ENCODE peak calls at places on chromosomes 1 and 21, in six cellular contexts. V is GM13977; K is Panc1; J is body of pancreas; C is CD4-positive, alpha-beta T cell; E is A549. H is an unnamed sample.

GRCh38 chr1:225770586-225771248 is 6.9 kb upstream of the SRP9 start:
- DNase-seq in V (no peak), K (no peak), J (no peak), C (no peak), E (no peak), H (no peak)

GRCh38 chr1:165659581-165659895 is 28.5 kb downstream of the MGST3 start:
- DNase-seq in V (no peak), K (no peak), J (no peak), C (no peak), E (no peak), H (no peak)

GRCh38 chr1:7429290-7429689 is 341.8 kb upstream of the VAMP3 start:
- DNase-seq in V (no peak), K (no peak), J (no peak), C (no peak), E (no peak), H (no peak)

GRCh38 chr1:8408151-8408839 is 90.4 kb downstream of the SLC45A1 start:
- DNase-seq in V (no peak), K (no peak), J (peak; percentile 80), C (no peak), E (no peak), H (no peak)

GRCh38 chr1:204149107-204149506 is 2.7 kb downstream of the ETNK2 start:
- DNase-seq in V (no peak), K (no peak), J (no peak), C (no peak), E (no peak), H (no peak)

GRCh38 chr1:21966247-21967000 is 10.4 kb upstream of the CELA3B start:
- DNase-seq in V (no peak), K (peak; percentile 18), J (no peak), C (no peak), E (peak; percentile 11), H (no peak)

GRCh38 chr1:107914144-107914543 is 50.8 kb downstream of the VAV3 start:
- DNase-seq in V (no peak), K (no peak), J (no peak), C (no peak), E (no peak), H (no peak)

GRCh38 chr21:33559813-33560212 is 17.0 kb downstream of the SON start:
- DNase-seq in V (no peak), K (no peak), J (no peak), C (no peak), E (no peak), H (no peak)

GRCh38 chr1:240073097-240073496 is 18.6 kb upstream of the FMN2 start:
- DNase-seq in V (no peak), K (no peak), J (no peak), C (no peak), E (no peak), H (no peak)

GRCh38 chr1:179183857-179184256 is 45.6 kb downstream of the ABL2 start:
- DNase-seq in V (no peak), K (no peak), J (no peak), C (no peak), E (no peak), H (no peak)

GRCh38 chr1:5933050-5933449 is 59.2 kb downstream of the NPHP4 start:
- DNase-seq in V (no peak), K (no peak), J (no peak), C (no peak), E (no peak), H (no peak)

GRCh38 chr1:96364576-96364975 is 357.0 kb upstream of the PTBP2 start:
- DNase-seq in V (no peak), K (no peak), J (no peak), C (no peak), E (no peak), H (no peak)

GRCh38 chr1:66250075-66250474 is 283.9 kb upstream of the SGIP1 start:
- DNase-seq in V (no peak), K (no peak), J (no peak), C (no peak), E (no peak), H (no peak)

GRCh38 chr1:66250483-66250882 is 283.5 kb upstream of the SGIP1 start:
- DNase-seq in V (no peak), K (no peak), J (no peak), C (no peak), E (no peak), H (no peak)

GRCh38 chr1:66248746-66249145 is 285.2 kb upstream of the SGIP1 start:
- DNase-seq in V (no peak), K (no peak), J (no peak), C (no peak), E (no peak), H (no peak)

GRCh38 chr1:66253330-66253921 is 280.5 kb upstream of the SGIP1 start:
- DNase-seq in V (peak; percentile 40), K (peak; percentile 69), J (no peak), C (no peak), E (peak; percentile 75), H (no peak)

DNA sequence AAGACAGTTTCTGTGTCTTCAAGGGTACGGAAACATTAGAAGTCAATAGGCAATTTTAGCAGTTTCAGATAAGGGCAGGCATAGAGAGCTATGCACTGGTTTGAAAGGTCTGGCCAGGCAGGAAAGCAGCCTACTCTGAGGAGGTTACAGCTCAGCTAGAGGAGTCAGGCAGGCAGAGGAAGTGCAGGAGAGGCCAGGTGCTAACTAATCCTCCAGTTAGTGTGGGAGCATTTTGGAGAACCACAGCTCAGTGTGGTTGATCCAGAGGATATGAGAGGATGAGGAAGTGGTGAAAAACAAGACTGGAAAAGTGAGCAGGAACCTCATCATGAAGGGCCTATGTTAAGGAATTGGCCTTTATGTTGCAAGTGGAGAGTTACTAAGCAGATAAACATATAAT is 282.4 kb upstream of the SGIP1 start:
- DNase-seq in V (no peak), K (no peak), J (no peak), C (no peak), E (no peak), H (no peak)
- TF ChIP-seq CTCF in V (no peak), K (no peak), J (no peak), C (no peak), E (no peak), H (no peak)

GRCh38 chr1:69738458-69738857 is 170.7 kb downstream of the LRRC7 start:
- DNase-seq in V (no peak), K (no peak), J (no peak), C (no peak), E (no peak), H (no peak)

GRCh38 chr1:69743146-69743545 is 175.4 kb downstream of the LRRC7 start:
- DNase-seq in V (no peak), K (no peak), J (no peak), C (no peak), E (no peak), H (no peak)

GRCh38 chr1:69739181-69739580 is 171.5 kb downstream of the LRRC7 start:
- DNase-seq in V (no peak), K (no peak), J (no peak), C (no peak), E (no peak), H (no peak)

DNA sequence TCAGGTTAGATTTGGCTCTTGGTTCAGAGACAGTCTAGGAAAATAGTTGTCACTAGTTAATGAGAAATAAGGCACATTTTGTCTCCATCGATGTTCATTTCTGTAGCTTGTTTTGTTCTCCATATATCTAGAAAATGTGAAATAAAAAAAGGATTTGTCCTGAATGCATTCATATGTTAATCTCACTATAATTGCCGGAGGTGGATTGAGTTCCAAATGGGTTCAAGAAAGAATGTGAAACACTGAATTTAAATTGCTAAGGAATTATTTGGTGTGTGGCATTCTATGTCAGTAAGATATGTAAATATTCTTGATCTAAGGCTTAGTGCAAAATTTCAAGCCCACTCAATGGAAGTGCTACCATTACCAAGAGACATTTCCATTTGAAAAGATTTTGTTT is 176.7 kb downstream of the LRRC7 start:
- DNase-seq in V (no peak), K (no peak), J (no peak), C (no peak), E (no peak), H (no peak)
- TF ChIP-seq CTCF in V (no peak), K (no peak), J (no peak), C (no peak), E (no peak), H (no peak)

DNA sequence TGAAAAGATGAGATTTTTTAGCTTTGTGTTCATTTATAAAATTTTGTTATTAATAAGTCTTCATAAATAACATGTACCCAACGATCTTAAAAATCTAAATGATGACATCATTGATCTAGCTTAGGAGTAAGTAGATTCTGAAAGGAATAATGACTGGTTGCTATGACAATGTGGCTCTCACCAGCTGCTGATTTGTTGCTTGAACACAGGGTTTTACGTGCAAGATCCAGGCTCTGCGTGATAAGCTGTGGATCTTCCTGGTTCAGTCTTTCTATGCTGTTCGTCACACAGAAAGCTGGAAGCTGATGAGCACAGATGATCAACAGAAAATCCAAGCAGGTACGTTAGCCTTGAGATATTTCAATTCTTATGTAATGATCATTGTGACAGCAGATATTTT is 49.1 kb upstream of the C1orf146 start:
- DNase-seq in V (no peak), K (no peak), J (no peak), C (no peak), E (no peak), H (no peak)
- TF ChIP-seq CTCF in V (no peak), K (no peak), J (no peak), C (no peak), E (no peak), H (no peak)

GRCh38 chr1:14363191-14363590 is 235.3 kb upstream of the KAZN start:
- DNase-seq in V (no peak), K (no peak), J (no peak), C (no peak), E (no peak), H (peak; percentile 7)

GRCh38 chr1:14366361-14367018 is 232.0 kb upstream of the KAZN start:
- DNase-seq in V (no peak), K (no peak), J (no peak), C (no peak), E (no peak), H (no peak)

GRCh38 chr1:14365226-14365994 is 233.1 kb upstream of the KAZN start:
- DNase-seq in V (no peak), K (no peak), J (no peak), C (no peak), E (no peak), H (no peak)

GRCh38 chr1:14362331-14362730 is 236.2 kb upstream of the KAZN start:
- DNase-seq in V (no peak), K (no peak), J (no peak), C (no peak), E (no peak), H (no peak)

GRCh38 chr1:14363707-14364413 is 234.6 kb upstream of the KAZN start:
- DNase-seq in V (no peak), K (no peak), J (no peak), C (no peak), E (no peak), H (no peak)
- TF ChIP-seq CTCF in V (no peak), K (peak; percentile 18), J (no peak), C (no peak), E (no peak), H (no peak)

GRCh38 chr1:151511636-151512215 is 539 bp downstream of the CGN start:
- DNase-seq in V (peak; percentile 40), K (no peak), J (peak; percentile 75), C (peak; percentile 5), E (peak; percentile 41), H (peak; percentile 40)
- TF ChIP-seq CTCF in V (no peak), K (no peak), J (peak; percentile 33), C (peak; percentile 12), E (no peak), H (no peak)

DNA sequence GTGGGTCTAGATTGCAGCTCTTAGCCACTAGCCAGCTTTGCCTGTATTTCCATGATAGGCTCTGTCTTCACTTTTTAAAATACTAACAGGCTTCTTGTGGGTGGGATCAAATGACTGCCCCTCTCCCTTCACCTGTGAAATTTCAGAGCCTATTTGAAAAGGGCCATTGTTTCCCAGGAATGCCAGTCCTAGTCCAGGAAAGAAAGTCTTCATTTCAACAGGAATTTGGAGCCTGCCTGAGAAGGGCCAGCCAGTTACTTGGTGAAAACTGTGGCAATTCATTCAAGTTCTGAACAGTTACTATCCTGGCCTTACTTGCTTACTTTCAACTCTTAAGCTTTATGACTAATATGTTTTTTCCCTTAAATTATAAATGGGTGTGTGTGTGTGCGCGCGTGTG is 67.6 kb upstream of the RNPC3 start:
- DNase-seq in V (no peak), K (no peak), J (no peak), C (no peak), E (no peak), H (no peak)
- TF ChIP-seq CTCF in V (no peak), K (no peak), J (no peak), C (no peak), E (no peak), H (no peak)

H was measured in activated CD8-positive, alpha-beta T cell treated with anti-CD3 and anti-CD28 coated beads for 36 hours.